ENCODE peak calls at places on chromosomes 16 and 17, in ten cellular contexts. S, K, X, G, F, D, N, A, E and T are unnamed samples.
A peak's percentile ranks its signal among the peaks of the same experiment; 100 is the strongest.

GRCh38 chr16:22092143-22092933 is at the start of gene VWA3A:
- DNase-seq in S (no peak), K (no peak), X (no peak), G (peak; percentile 82), F (peak; percentile 40), D (no peak), N (no peak), A (no peak), E (no peak), T (no peak)

GRCh38 chr16:55062446-55062845 is 131.8 kb downstream of the IRX5 start:
- DNase-seq in S (no peak), K (no peak), X (no peak), G (no peak), F (no peak), D (no peak), N (no peak), A (no peak), E (no peak), T (no peak)

GRCh38 chr17:7167832-7168231 is 11.3 kb downstream of the ASGR1 start:
- DNase-seq in S (no peak), K (no peak), X (no peak), G (peak; percentile 73), F (no peak), D (no peak), N (no peak), A (no peak), E (no peak), T (peak; percentile 77)

GRCh38 chr17:3602499-3602898 is 6.7 kb downstream of the TRPV1 start:
- DNase-seq in S (no peak), K (peak; percentile 57), X (no peak), G (peak; percentile 12), F (no peak), D (peak; percentile 61), N (peak; percentile 48), A (peak; percentile 51), E (peak; percentile 70), T (no peak)

GRCh38 chr16:65745-66144 is 6.7 kb downstream of the RHBDF1 start:
- DNase-seq in S (peak; percentile 61), K (peak; percentile 95), X (no peak), G (peak; percentile 62), F (peak; percentile 63), D (peak; percentile 95), N (peak; percentile 83), A (peak; percentile 96), E (peak; percentile 79), T (peak; percentile 86)

GRCh38 chr16:49747654-49748053 is 108.3 kb downstream of the ZNF423 start:
- DNase-seq in S (no peak), K (no peak), X (no peak), G (no peak), F (no peak), D (no peak), N (no peak), A (no peak), E (no peak), T (no peak)

GRCh38 chr16:24758373-24758772 is 28.9 kb downstream of the TNRC6A start:
- DNase-seq in S (no peak), K (no peak), X (no peak), G (no peak), F (peak; percentile 47), D (no peak), N (no peak), A (no peak), E (no peak), T (no peak)

GRCh38 chr17:30520882-30521281 is 43.7 kb downstream of the GOSR1 start:
- DNase-seq in S (no peak), K (no peak), X (no peak), G (peak; percentile 8), F (no peak), D (no peak), N (no peak), A (no peak), E (no peak), T (no peak)

GRCh38 chr17:21174719-21175118 is 39.2 kb downstream of the TMEM11 start:
- DNase-seq in S (no peak), K (no peak), X (no peak), G (peak; percentile 91), F (peak; percentile 20), D (peak; percentile 8), N (no peak), A (no peak), E (no peak), T (no peak)

GRCh38 chr17:57739402-57740224 is 5.5 kb downstream of the CCDC182 start:
- DNase-seq in S (no peak), K (no peak), X (no peak), G (no peak), F (no peak), D (peak; percentile 76), N (peak; percentile 48), A (no peak), E (peak; percentile 53), T (no peak)

GRCh38 chr16:865026-865425 is 64.5 kb upstream of the GNG13 start:
- DNase-seq in S (no peak), K (no peak), X (no peak), G (no peak), F (no peak), D (no peak), N (no peak), A (no peak), E (no peak), T (no peak)

GRCh38 chr16:69938981-69939820 is 11.9 kb upstream of the CLEC18A start:
- DNase-seq in S (no peak), K (no peak), X (no peak), G (no peak), F (no peak), D (no peak), N (no peak), A (no peak), E (no peak), T (no peak)

GRCh38 chr17:61065263-61065773 is 334.3 kb upstream of the TBX2 start:
- DNase-seq in S (no peak), K (peak; percentile 46), X (no peak), G (peak; percentile 43), F (peak; percentile 61), D (peak; percentile 40), N (no peak), A (no peak), E (peak; percentile 23), T (no peak)

GRCh38 chr16:50310308-50311133 is 44.2 kb downstream of the ADCY7 start:
- DNase-seq in S (no peak), K (peak; percentile 42), X (no peak), G (no peak), F (no peak), D (peak; percentile 28), N (no peak), A (no peak), E (no peak), T (no peak)

GRCh38 chr17:65198653-65199382 is 61.6 kb downstream of the RGS9 start:
- DNase-seq in S (no peak), K (no peak), X (no peak), G (peak; percentile 66), F (no peak), D (peak; percentile 90), N (no peak), A (peak; percentile 75), E (peak; percentile 73), T (no peak)

GRCh38 chr17:51056813-51057510 is 63.7 kb downstream of the SPAG9 start:
- DNase-seq in S (no peak), K (no peak), X (no peak), G (peak; percentile 97), F (peak; percentile 94), D (peak; percentile 49), N (peak; percentile 50), A (no peak), E (peak; percentile 71), T (no peak)
- TF ChIP-seq CTCF in S (peak; percentile 34), K (peak; percentile 53), X (peak; percentile 34), G (peak; percentile 74), F (peak; percentile 69), D (peak; percentile 98), N (peak; percentile 37), A (peak; percentile 77), E (peak; percentile 85), T (peak; percentile 36)

GRCh38 chr16:86479419-86479818 is 30.9 kb upstream of the FOXF1 start:
- DNase-seq in S (no peak), K (peak; percentile 57), X (no peak), G (peak; percentile 17), F (no peak), D (no peak), N (no peak), A (no peak), E (no peak), T (no peak)
- TF ChIP-seq CTCF in S (no peak), K (no peak), X (no peak), G (no peak), F (no peak), D (no peak), N (no peak), A (no peak), E (no peak), T (no peak)

GRCh38 chr17:59903455-59903854 is 10.5 kb downstream of the RPS6KB1 start:
- DNase-seq in S (no peak), K (no peak), X (no peak), G (no peak), F (no peak), D (no peak), N (no peak), A (no peak), E (no peak), T (no peak)

GRCh38 chr17:59907467-59907866 is 14.5 kb downstream of the RPS6KB1 start:
- DNase-seq in S (no peak), K (no peak), X (no peak), G (no peak), F (no peak), D (no peak), N (no peak), A (no peak), E (no peak), T (no peak)

GRCh38 chr17:59897090-59897489 is 4.2 kb downstream of the RPS6KB1 start:
- DNase-seq in S (no peak), K (no peak), X (no peak), G (peak; percentile 3), F (no peak), D (no peak), N (no peak), A (no peak), E (no peak), T (no peak)

GRCh38 chr17:59899099-59899498 is 6.2 kb downstream of the RPS6KB1 start:
- DNase-seq in S (no peak), K (no peak), X (no peak), G (peak; percentile 1), F (no peak), D (no peak), N (no peak), A (no peak), E (peak; percentile 55), T (no peak)

GRCh38 chr17:59901604-59902003 is 8.7 kb downstream of the RPS6KB1 start:
- DNase-seq in S (no peak), K (no peak), X (no peak), G (no peak), F (no peak), D (no peak), N (no peak), A (no peak), E (no peak), T (no peak)
- TF ChIP-seq CTCF in S (no peak), K (no peak), X (no peak), G (no peak), F (no peak), D (no peak), N (no peak), A (no peak), E (no peak), T (no peak)

DNA sequence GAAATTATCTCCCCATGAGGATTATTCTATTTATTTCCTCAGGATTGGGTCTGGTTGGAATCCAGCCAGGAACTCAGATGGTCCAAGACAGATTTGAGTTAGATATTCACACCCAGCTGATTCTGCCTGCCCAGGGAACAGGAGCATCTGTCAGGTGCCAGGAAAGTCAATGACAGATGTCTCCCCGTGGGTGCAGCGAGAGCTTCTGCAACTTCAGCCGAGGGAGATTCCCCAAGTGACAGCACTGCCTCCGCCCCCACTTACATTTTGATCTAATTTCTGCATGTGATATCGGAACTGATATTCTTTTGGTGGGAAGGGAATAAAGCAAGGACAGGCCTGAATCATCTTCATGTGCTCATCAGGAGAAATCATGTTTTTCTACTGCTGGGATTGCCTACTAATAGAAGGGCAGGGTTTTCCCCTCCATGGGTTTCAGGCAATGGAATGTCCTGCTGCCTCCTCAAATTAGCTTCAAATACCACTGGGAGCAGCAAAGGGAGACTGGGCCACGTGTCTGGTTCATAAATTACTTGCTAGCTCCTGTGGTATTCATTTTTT is 15.7 kb upstream of the DHX8 start:
- DNase-seq in S (no peak), K (no peak), X (no peak), G (peak; percentile 98), F (peak; percentile 71), D (no peak), N (peak; percentile 92), A (no peak), E (no peak), T (no peak)
- TF ChIP-seq CTCF in S (no peak), K (no peak), X (no peak), G (no peak), F (no peak), D (no peak), N (no peak), A (no peak), E (no peak), T (no peak)